ENCODE peak calls at places on chromosomes 4 and X, in eight cellular contexts. B, X, L, R, A, J, M and G are unnamed samples.

GRCh38 chr4:125244848-125245450 is 69.8 kb upstream of the FAT4 start:
- DNase-seq in B (no peak), X (no peak), L (no peak), R (no peak), A (peak), J (no peak), M (no peak), G (no peak)

GRCh38 chrX:123961268-123962005 is at the start of gene STAG2:
- DNase-seq in B (peak), X (peak), L (peak), R (peak), A (peak), J (peak), M (peak), G (peak)

GRCh38 chr4:75596061-75596460 is 34.3 kb downstream of the CDKL2 start:
- DNase-seq in B (no peak), X (no peak), L (no peak), R (no peak), A (no peak), J (no peak), M (no peak), G (no peak)

GRCh38 chrX:41351923-41352322 is 18.0 kb downstream of the DDX3X start:
- DNase-seq in B (no peak), X (no peak), L (no peak), R (no peak), A (peak), J (no peak), M (no peak), G (no peak)

GRCh38 chr4:41366911-41367517 is 110.3 kb downstream of the UCHL1 start:
- DNase-seq in B (no peak), X (no peak), L (no peak), R (no peak), A (no peak), J (no peak), M (no peak), G (no peak)

GRCh38 chrX:7131621-7132020 is 15.9 kb upstream of the STS start:
- DNase-seq in B (no peak), X (no peak), L (no peak), R (no peak), A (no peak), J (no peak), M (no peak), G (no peak)

GRCh38 chr4:1195109-1195671 is 22.8 kb upstream of the SPON2 start:
- DNase-seq in B (no peak), X (no peak), L (no peak), R (peak), A (no peak), J (no peak), M (no peak), G (peak)

GRCh38 chr4:105162123-105162796 is 15.6 kb downstream of the TET2 start:
- DNase-seq in B (no peak), X (no peak), L (no peak), R (no peak), A (no peak), J (peak), M (no peak), G (no peak)

GRCh38 chrX:78658851-78659744 is at the start of gene RTL3:
- DNase-seq in B (no peak), X (no peak), L (no peak), R (no peak), A (peak), J (no peak), M (no peak), G (peak)

GRCh38 chr4:14850374-14851097 is 151.7 kb upstream of the CPEB2 start:
- DNase-seq in B (no peak), X (no peak), L (no peak), R (no peak), A (no peak), J (no peak), M (no peak), G (peak)

DNA sequence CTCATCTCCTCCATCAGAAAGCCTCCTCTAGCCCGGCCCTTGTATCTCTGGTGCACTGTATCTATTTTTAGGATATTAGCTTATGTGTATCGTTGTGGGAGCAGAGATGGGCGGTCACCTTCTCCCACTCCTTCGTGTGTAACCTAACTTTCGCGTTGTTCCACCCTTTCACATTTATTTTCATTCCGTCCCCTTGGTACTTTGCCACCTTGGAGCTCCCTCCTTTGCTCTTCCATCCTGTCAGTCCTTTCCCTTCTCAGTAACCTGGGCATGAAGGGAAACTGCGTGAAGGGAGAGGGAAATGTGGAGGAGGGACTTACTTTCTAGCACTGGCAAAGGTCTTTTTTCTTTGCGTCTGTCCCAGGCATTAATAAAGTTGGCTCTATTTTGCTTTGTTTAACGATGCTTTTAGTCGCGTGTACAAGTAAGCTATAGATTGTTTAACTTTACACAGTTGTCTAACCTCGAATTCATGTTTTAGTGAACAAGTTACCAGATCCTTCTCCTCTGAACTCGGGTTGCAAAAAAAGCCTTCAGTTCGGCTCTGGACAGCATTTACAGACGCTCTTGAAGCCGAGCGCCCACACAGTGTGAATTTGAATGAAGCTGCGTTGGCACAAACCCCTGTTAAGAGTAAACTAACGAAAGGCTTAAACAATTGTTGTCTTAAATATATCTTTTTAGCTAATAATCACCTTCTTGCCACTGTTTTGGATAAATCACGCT is 3.9 kb downstream of the PCDH10 start:
- DNase-seq in B (no peak), X (no peak), L (no peak), R (peak), A (peak), J (no peak), M (no peak), G (no peak)
- TF ChIP-seq MAX in B (no peak), X (no peak), L (no peak), R (no peak), A (no peak), J (no peak), M (no peak), G (no peak)

DNA sequence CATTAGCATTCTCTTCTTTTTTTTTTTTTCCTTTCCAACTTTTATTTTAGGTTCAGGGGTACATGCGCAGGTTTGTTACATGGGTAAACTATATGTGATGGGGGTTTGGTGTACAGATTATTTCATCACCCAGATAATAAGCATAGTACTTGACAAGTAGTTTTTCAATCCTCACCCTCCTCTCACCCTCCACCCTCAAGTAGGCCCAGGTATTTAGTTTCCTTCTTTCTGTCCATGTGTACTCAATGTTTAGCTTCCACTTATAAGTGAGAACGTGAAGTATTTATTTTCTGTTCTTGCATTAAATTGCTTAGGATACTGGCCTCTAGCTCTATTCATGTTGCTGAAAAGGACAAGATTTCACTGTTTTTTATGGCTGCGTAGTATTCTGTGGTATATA is 140.8 kb upstream of the PGRMC2 start:
- DNase-seq in B (no peak), X (no peak), L (no peak), R (no peak), A (no peak), J (no peak), M (no peak), G (no peak)
- H3K4me3 ChIP-seq in B (no peak), X (peak), L (peak), R (no peak), A (no peak), J (no peak), M (no peak), G (no peak)

GRCh38 chrX:129694805-129695204 is 40.0 kb upstream of the APLN start:
- DNase-seq in B (no peak), X (no peak), L (no peak), R (no peak), A (no peak), J (no peak), M (no peak), G (no peak)

GRCh38 chrX:129695535-129695934 is 40.8 kb upstream of the APLN start:
- DNase-seq in B (no peak), X (no peak), L (no peak), R (no peak), A (no peak), J (no peak), M (no peak), G (no peak)

GRCh38 chrX:129695937-129696336 is 41.2 kb upstream of the APLN start:
- DNase-seq in B (no peak), X (no peak), L (no peak), R (no peak), A (no peak), J (no peak), M (no peak), G (no peak)

GRCh38 chrX:129690435-129690834 is 35.7 kb upstream of the APLN start:
- DNase-seq in B (no peak), X (no peak), L (no peak), R (no peak), A (no peak), J (no peak), M (no peak), G (no peak)

GRCh38 chrX:129693343-129693742 is 38.6 kb upstream of the APLN start:
- DNase-seq in B (no peak), X (no peak), L (no peak), R (no peak), A (no peak), J (no peak), M (peak), G (no peak)
- TF ChIP-seq POLR2A in B (no peak), X (no peak), L (no peak), R (no peak), A (no peak), J (no peak), M (no peak), G (no peak)

GRCh38 chrX:20263474-20263873 is 3.2 kb downstream of the RPS6KA3 start:
- DNase-seq in B (no peak), X (no peak), L (no peak), R (no peak), A (peak), J (no peak), M (no peak), G (peak)
- TF ChIP-seq MAX in B (no peak), X (no peak), L (no peak), R (no peak), A (no peak), J (no peak), M (no peak), G (no peak)